ENCODE peak calls at places on chromosomes 13 and 19, in six cellular contexts. L, G, U, N, K and Z are unnamed samples.

GRCh38 chr13:59088716-59089115 is 1075.0 kb downstream of the DIAPH3 start:
- DNase-seq in L (peak; percentile 73), G (no peak), U (no peak), N (no peak), K (no peak), Z (no peak)

GRCh38 chr19:10817291-10818038 is 18.5 kb downstream of the TMED1 start:
- DNase-seq in L (no peak), G (no peak), U (no peak), N (no peak), K (no peak), Z (no peak)

GRCh38 chr13:75359266-75359665 is 122.7 kb downstream of the TBC1D4 start:
- DNase-seq in L (no peak), G (no peak), U (no peak), N (no peak), K (peak; percentile 16), Z (no peak)

GRCh38 chr13:75787249-75787940 is 151.3 kb downstream of the LMO7 start:
- DNase-seq in L (no peak), G (no peak), U (no peak), N (no peak), K (peak; percentile 10), Z (no peak)

GRCh38 chr19:18656337-18657086 is 19.7 kb downstream of the KLHL26 start:
- DNase-seq in L (no peak), G (no peak), U (no peak), N (no peak), K (no peak), Z (no peak)

GRCh38 chr19:40605201-40605971 is 4.2 kb downstream of the LTBP4 start:
- DNase-seq in L (no peak), G (peak; percentile 48), U (peak; percentile 85), N (peak; percentile 22), K (peak; percentile 96), Z (peak; percentile 71)

GRCh38 chr19:30276312-30276884 is 95.8 kb upstream of the ZNF536 start:
- DNase-seq in L (no peak), G (no peak), U (no peak), N (no peak), K (no peak), Z (no peak)

GRCh38 chr19:38655148-38655824 is 7.8 kb downstream of the ACTN4 start:
- DNase-seq in L (no peak), G (no peak), U (no peak), N (no peak), K (no peak), Z (no peak)

GRCh38 chr13:102400619-102401125 is 1.2 kb downstream of the FGF14 start:
- DNase-seq in L (no peak), G (no peak), U (no peak), N (no peak), K (no peak), Z (no peak)

GRCh38 chr19:49362048-49362925 is at the start of gene TEAD2:
- DNase-seq in L (peak; percentile 63), G (no peak), U (peak; percentile 64), N (peak; percentile 32), K (peak; percentile 55), Z (no peak)

GRCh38 chr19:29596885-29597525 is 9.1 kb upstream of the POP4 start:
- DNase-seq in L (no peak), G (no peak), U (peak; percentile 45), N (peak; percentile 9), K (peak; percentile 64), Z (peak; percentile 5)

GRCh38 chr13:50598338-50598737 is 245.2 kb downstream of the DLEU7 start:
- DNase-seq in L (no peak), G (peak; percentile 47), U (no peak), N (peak; percentile 46), K (no peak), Z (no peak)

GRCh38 chr13:89375839-89376238 is 1704.7 kb downstream of the SLITRK5 start:
- DNase-seq in L (peak; percentile 73), G (no peak), U (no peak), N (no peak), K (no peak), Z (no peak)

GRCh38 chr19:15466851-15467733 is 2.7 kb upstream of the RASAL3 start:
- DNase-seq in L (peak; percentile 99), G (peak; percentile 97), U (no peak), N (no peak), K (peak; percentile 55), Z (peak; percentile 83)

GRCh38 chr13:65594255-65594654 is 1635.9 kb downstream of the PCDH9 start:
- DNase-seq in L (no peak), G (no peak), U (no peak), N (no peak), K (no peak), Z (no peak)

GRCh38 chr13:48043789-48044503 is 6.4 kb downstream of the NUDT15 start:
- DNase-seq in L (peak; percentile 67), G (no peak), U (no peak), N (no peak), K (no peak), Z (no peak)
- TF ChIP-seq MYC in L (no peak), G (no peak), U (no peak), N (no peak), K (no peak), Z (no peak)

DNA sequence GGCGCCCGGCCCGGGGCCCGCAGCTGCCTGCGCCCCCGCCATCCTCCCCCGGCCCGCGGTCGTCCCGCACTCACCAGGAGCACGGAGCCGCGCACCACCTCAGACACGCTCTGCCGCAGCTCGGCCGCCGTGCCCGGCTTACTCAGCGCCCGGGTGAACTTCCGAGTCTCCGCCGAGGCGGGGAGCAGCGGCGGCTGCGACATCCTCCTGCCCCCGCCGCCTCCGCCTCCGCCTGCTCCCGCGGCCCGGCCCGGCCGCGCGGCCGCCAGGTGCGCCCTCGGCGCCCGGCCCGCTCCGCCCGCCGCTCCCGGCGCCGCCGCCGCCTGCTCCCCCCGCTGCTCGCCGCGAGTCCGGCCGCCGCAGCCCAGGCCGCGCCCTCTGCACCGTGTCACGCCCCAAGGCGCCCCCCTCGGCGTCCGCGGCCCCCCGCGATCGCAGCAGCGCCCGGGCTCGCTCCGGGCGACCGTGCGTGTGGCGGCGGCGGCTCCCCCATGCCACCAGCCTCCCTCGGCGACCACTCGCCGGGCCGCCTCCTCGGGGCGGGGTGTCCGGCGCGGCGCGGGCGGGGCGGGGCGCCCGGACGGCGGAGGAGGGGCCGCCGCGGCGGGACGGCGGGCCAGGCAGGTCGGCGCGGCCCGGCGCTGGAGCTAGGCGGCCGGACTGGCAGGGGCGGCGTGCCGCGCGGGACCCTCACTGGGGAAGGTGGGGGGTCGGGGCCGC is 108.4 kb upstream of the DOCK9 start:
- DNase-seq in L (peak; percentile 42), G (no peak), U (peak; percentile 58), N (no peak), K (peak; percentile 43), Z (peak; percentile 67)
- TF ChIP-seq POLR2A in L (no peak), G (peak; percentile 16), U (no peak), N (no peak), K (peak; percentile 87), Z (no peak)

DNA sequence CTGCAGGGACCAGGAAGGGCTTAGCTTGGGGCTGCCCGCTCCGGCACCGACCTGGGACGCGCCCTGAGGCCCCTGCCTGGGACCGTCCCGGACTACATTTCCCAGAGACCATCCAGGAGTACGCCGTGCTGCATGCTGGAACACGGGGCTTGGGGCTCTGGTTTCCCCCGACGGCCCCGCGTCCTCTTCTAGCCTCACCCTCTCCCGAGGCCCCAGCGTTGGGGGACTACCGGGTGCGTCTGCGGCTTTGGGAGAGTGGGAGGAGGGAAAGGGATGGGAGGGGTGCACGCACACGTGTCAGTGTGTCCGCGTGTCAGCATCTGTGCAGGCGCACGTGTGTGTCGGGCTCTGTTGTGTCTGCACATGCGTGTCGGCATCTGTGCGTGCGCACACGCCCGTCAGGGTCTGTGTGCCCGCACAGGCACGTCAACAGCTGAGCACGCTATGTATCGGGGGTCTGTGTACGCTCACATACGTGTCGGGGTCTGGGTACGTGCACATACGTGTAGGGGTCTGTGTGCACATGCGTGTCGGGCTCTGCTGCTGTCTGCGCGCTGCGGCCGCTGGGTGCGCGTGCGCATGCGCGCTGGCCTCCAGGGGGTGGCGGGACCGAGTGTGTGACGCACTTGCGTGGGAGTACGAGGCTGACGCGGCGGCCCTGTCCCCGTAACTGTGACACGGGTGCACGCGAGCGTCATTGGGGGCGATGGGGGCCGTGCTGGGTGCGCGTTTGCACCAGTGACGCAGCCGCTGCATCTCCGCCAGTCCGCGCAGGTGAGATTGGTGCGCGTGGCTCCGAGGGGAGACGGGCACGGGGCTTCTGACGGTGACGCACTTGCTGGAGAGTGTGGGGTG is at the start of gene ZNF331:
- DNase-seq in L (peak; percentile 82), G (peak; percentile 63), U (no peak), N (peak; percentile 39), K (peak; percentile 86), Z (peak; percentile 81)
- TF ChIP-seq CTCF in L (peak; percentile 29), G (peak; percentile 11), U (no peak), N (peak; percentile 47), K (no peak), Z (no peak)

DNA sequence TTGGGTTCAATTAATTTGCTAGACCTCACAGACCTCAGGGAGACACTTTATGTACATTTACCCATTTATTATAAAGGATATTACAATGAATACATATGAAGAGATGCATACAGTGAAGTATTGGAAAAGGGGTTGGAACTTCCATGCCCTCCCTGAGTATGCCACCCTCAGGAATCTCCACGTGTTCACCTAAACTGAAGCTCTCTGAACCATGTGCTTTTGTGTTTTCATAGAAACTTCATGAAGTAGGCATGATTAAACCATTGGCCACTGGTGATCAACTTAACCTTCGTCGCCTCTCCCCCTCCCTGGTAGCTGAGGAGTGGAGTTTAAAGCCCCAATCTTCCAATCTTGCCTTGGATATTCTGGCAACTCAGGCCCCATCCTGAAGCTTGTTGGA is 20.3 kb downstream of the ZNF160 start:
- DNase-seq in L (no peak), G (no peak), U (no peak), N (no peak), K (no peak), Z (no peak)
- TF ChIP-seq MYC in L (no peak), G (no peak), U (no peak), N (no peak), K (no peak), Z (no peak)